ENCODE peak calls at places on chromosomes 2 and 18, in seven cellular contexts. One of them, this sample, is unnamed.

GRCh38 chr2:171530378-171530777 is 8.1 kb downstream of the CYBRD1 start:
- DNase-seq in K562: no peak
- DNase-seq in H1: no peak
- DNase-seq in HepG2: no peak
- DNase-seq in SK-N-SH: no peak
- DNase-seq in HCT116: no peak
- DNase-seq in GM12878: no peak
- DNase-seq in this sample: no peak

GRCh38 chr2:157497603-157498314 is 53.9 kb upstream of the CYTIP start:
- DNase-seq in K562: peak
- DNase-seq in H1: no peak
- DNase-seq in HepG2: peak
- DNase-seq in SK-N-SH: peak
- DNase-seq in HCT116: peak
- DNase-seq in GM12878: no peak
- DNase-seq in this sample: peak

GRCh38 chr2:207504513-207505171 is 25.1 kb upstream of the CREB1 start:
- DNase-seq in K562: no peak
- DNase-seq in H1: no peak
- DNase-seq in HepG2: no peak
- DNase-seq in SK-N-SH: no peak
- DNase-seq in HCT116: no peak
- DNase-seq in GM12878: no peak
- DNase-seq in this sample: no peak

GRCh38 chr2:45802739-45803138 is 151.3 kb downstream of the PRKCE start:
- DNase-seq in K562: no peak
- DNase-seq in H1: no peak
- DNase-seq in HepG2: no peak
- DNase-seq in SK-N-SH: no peak
- DNase-seq in HCT116: no peak
- DNase-seq in GM12878: no peak
- DNase-seq in this sample: no peak

GRCh38 chr2:136015688-136016087 is 30.3 kb upstream of the DARS1 start:
- DNase-seq in K562: no peak
- DNase-seq in H1: no peak
- DNase-seq in HepG2: no peak
- DNase-seq in SK-N-SH: peak
- DNase-seq in HCT116: no peak
- DNase-seq in GM12878: no peak
- DNase-seq in this sample: no peak

GRCh38 chr2:184875212-184875611 is 276.9 kb downstream of the ZNF804A start:
- DNase-seq in K562: no peak
- DNase-seq in H1: peak
- DNase-seq in HepG2: no peak
- DNase-seq in SK-N-SH: no peak
- DNase-seq in HCT116: no peak
- DNase-seq in GM12878: no peak
- DNase-seq in this sample: peak

GRCh38 chr2:24588294-24588693 is 97.2 kb downstream of the NCOA1 start:
- DNase-seq in K562: no peak
- DNase-seq in H1: no peak
- DNase-seq in HepG2: no peak
- DNase-seq in SK-N-SH: no peak
- DNase-seq in HCT116: no peak
- DNase-seq in GM12878: no peak
- DNase-seq in this sample: no peak

GRCh38 chr18:63179422-63179821 is 140.1 kb downstream of the BCL2 start:
- DNase-seq in K562: no peak
- DNase-seq in H1: no peak
- DNase-seq in HepG2: no peak
- DNase-seq in SK-N-SH: no peak
- DNase-seq in HCT116: no peak
- DNase-seq in GM12878: no peak
- DNase-seq in this sample: no peak

GRCh38 chr2:85503611-85504433 is 35.1 kb upstream of the MAT2A start:
- DNase-seq in K562: no peak
- DNase-seq in H1: no peak
- DNase-seq in HepG2: no peak
- DNase-seq in SK-N-SH: no peak
- DNase-seq in HCT116: no peak
- DNase-seq in GM12878: no peak
- DNase-seq in this sample: no peak

GRCh38 chr18:79371536-79372210 is 24.1 kb upstream of the NFATC1 start:
- DNase-seq in K562: no peak
- DNase-seq in H1: no peak
- DNase-seq in HepG2: no peak
- DNase-seq in SK-N-SH: no peak
- DNase-seq in HCT116: no peak
- DNase-seq in GM12878: no peak
- DNase-seq in this sample: no peak

GRCh38 chr18:30970201-30970816 is 72.2 kb downstream of the DSC3 start:
- DNase-seq in K562: no peak
- DNase-seq in H1: no peak
- DNase-seq in HepG2: peak
- DNase-seq in SK-N-SH: no peak
- DNase-seq in HCT116: peak
- DNase-seq in GM12878: no peak
- DNase-seq in this sample: no peak

GRCh38 chr2:20618886-20619521 is 31.9 kb downstream of the HS1BP3 start:
- DNase-seq in K562: no peak
- DNase-seq in H1: no peak
- DNase-seq in HepG2: no peak
- DNase-seq in SK-N-SH: no peak
- DNase-seq in HCT116: no peak
- DNase-seq in GM12878: no peak
- DNase-seq in this sample: no peak

GRCh38 chr2:113212245-113213060 is 38.7 kb downstream of the PSD4 start:
- DNase-seq in K562: no peak
- DNase-seq in H1: no peak
- DNase-seq in HepG2: peak
- DNase-seq in SK-N-SH: peak
- DNase-seq in HCT116: no peak
- DNase-seq in GM12878: no peak
- DNase-seq in this sample: no peak

GRCh38 chr2:15031745-15032240 is 399.3 kb downstream of the LRATD1 start:
- DNase-seq in K562: no peak
- DNase-seq in H1: no peak
- DNase-seq in HepG2: no peak
- DNase-seq in SK-N-SH: no peak
- DNase-seq in HCT116: no peak
- DNase-seq in GM12878: peak
- DNase-seq in this sample: peak

GRCh38 chr2:238908960-238909951 is 61.4 kb downstream of the TWIST2 start:
- DNase-seq in K562: no peak
- DNase-seq in H1: no peak
- DNase-seq in HepG2: no peak
- DNase-seq in SK-N-SH: no peak
- DNase-seq in HCT116: no peak
- DNase-seq in GM12878: no peak
- DNase-seq in this sample: no peak

GRCh38 chr2:69797836-69798465 is 31.5 kb upstream of the GMCL1 start:
- DNase-seq in K562: no peak
- DNase-seq in H1: no peak
- DNase-seq in HepG2: no peak
- DNase-seq in SK-N-SH: no peak
- DNase-seq in HCT116: no peak
- DNase-seq in GM12878: no peak
- DNase-seq in this sample: no peak

DNA sequence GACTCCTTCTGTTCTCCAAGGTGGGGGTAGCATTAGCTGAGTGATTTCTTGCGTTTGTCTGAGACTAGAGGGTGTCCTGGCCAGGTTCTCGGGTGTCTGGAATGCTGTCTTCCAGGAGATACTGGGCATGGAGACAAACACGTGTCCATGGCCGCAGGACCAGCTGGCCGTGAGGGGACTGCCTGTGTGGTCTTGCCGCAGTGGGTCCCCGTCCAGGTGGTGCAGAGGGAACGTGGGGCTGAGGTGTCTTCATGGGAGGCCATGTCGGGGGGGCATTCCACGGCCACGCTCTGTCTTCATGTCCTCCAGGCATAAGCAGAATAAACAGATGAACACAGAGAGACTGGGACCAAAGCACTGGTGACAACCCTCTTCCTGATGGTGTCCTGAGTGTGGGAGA is 66.6 kb downstream of the SMIM21 start:
- DNase-seq in K562: no peak
- DNase-seq in H1: no peak
- DNase-seq in HepG2: no peak
- DNase-seq in SK-N-SH: no peak
- DNase-seq in HCT116: no peak
- DNase-seq in GM12878: no peak
- DNase-seq in this sample: no peak
- TF ChIP-seq YY1 in K562: no peak
- TF ChIP-seq YY1 in H1: no peak
- TF ChIP-seq YY1 in HepG2: no peak
- TF ChIP-seq YY1 in SK-N-SH: no peak
- TF ChIP-seq YY1 in HCT116: no peak
- TF ChIP-seq YY1 in GM12878: no peak
- TF ChIP-seq YY1 in this sample: no peak

GRCh38 chr2:235949567-235950472 is 218.4 kb downstream of the GBX2 start:
- DNase-seq in K562: no peak
- DNase-seq in H1: no peak
- DNase-seq in HepG2: no peak
- DNase-seq in SK-N-SH: no peak
- DNase-seq in HCT116: no peak
- DNase-seq in GM12878: no peak
- DNase-seq in this sample: no peak
- H3K4me3 ChIP-seq in K562: no peak
- H3K4me3 ChIP-seq in H1: no peak
- H3K4me3 ChIP-seq in HepG2: no peak
- H3K4me3 ChIP-seq in SK-N-SH: no peak
- H3K4me3 ChIP-seq in HCT116: no peak
- H3K4me3 ChIP-seq in GM12878: no peak
- H3K4me3 ChIP-seq in this sample: no peak

GRCh38 chr2:202108345-202108744 is 35.3 kb downstream of the KIAA2012 start:
- DNase-seq in K562: no peak
- DNase-seq in H1: no peak
- DNase-seq in HepG2: no peak
- DNase-seq in SK-N-SH: no peak
- DNase-seq in HCT116: no peak
- DNase-seq in GM12878: no peak
- DNase-seq in this sample: no peak

GRCh38 chr2:202105025-202105424 is 32.0 kb downstream of the KIAA2012 start:
- DNase-seq in K562: no peak
- DNase-seq in H1: no peak
- DNase-seq in HepG2: no peak
- DNase-seq in SK-N-SH: no peak
- DNase-seq in HCT116: no peak
- DNase-seq in GM12878: no peak
- DNase-seq in this sample: no peak

GRCh38 chr2:202102425-202103005 is 29.5 kb downstream of the KIAA2012 start:
- DNase-seq in K562: no peak
- DNase-seq in H1: no peak
- DNase-seq in HepG2: no peak
- DNase-seq in SK-N-SH: peak
- DNase-seq in HCT116: no peak
- DNase-seq in GM12878: no peak
- DNase-seq in this sample: no peak

GRCh38 chr2:202101049-202101579 is 28.1 kb downstream of the KIAA2012 start:
- DNase-seq in K562: no peak
- DNase-seq in H1: no peak
- DNase-seq in HepG2: no peak
- DNase-seq in SK-N-SH: no peak
- DNase-seq in HCT116: no peak
- DNase-seq in GM12878: no peak
- DNase-seq in this sample: no peak

DNA sequence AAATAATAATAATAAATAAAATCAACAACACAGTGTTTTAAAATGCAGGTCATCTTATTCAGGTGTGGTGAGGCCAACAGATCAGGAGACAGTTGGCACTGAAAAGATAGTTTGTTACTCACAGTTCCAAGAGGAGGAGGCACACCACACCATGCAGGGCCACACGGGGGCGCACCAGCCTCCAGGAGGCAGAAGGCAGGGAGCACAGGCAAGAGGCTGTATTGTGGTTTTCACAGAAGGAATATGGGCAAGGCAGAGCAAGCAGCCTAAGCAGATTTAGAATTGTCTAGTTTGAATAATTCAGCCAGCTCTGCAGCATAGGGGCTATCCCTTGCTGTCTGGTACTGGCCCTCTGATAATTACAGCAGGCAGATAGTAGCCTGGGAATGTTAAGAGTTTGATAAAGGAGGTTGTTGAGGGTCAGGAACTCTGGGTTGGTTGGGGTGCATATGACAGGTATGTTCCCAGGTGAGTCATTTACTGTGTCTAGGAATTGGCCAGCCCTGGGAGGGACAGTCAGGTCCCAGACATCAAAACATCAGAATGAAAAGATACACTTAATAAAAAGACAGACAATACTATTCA is 31.3 kb downstream of the KIAA2012 start:
- DNase-seq in K562: peak
- DNase-seq in H1: peak
- DNase-seq in HepG2: peak
- DNase-seq in SK-N-SH: peak
- DNase-seq in HCT116: peak
- DNase-seq in GM12878: peak
- DNase-seq in this sample: no peak
- TF ChIP-seq YY1 in K562: no peak
- TF ChIP-seq YY1 in H1: no peak
- TF ChIP-seq YY1 in HepG2: no peak
- TF ChIP-seq YY1 in SK-N-SH: no peak
- TF ChIP-seq YY1 in HCT116: peak
- TF ChIP-seq YY1 in GM12878: peak
- TF ChIP-seq YY1 in this sample: no peak

GRCh38 chr2:200425026-200425821 is 84.6 kb downstream of the KCTD18 start:
- DNase-seq in K562: no peak
- DNase-seq in H1: no peak
- DNase-seq in HepG2: no peak
- DNase-seq in SK-N-SH: no peak
- DNase-seq in HCT116: no peak
- DNase-seq in GM12878: no peak
- DNase-seq in this sample: no peak

GRCh38 chr2:200422532-200423262 is 87.2 kb downstream of the KCTD18 start:
- DNase-seq in K562: no peak
- DNase-seq in H1: no peak
- DNase-seq in HepG2: no peak
- DNase-seq in SK-N-SH: no peak
- DNase-seq in HCT116: no peak
- DNase-seq in GM12878: no peak
- DNase-seq in this sample: no peak

GRCh38 chr2:200422071-200422470 is 87.8 kb downstream of the KCTD18 start:
- DNase-seq in K562: no peak
- DNase-seq in H1: no peak
- DNase-seq in HepG2: no peak
- DNase-seq in SK-N-SH: no peak
- DNase-seq in HCT116: no peak
- DNase-seq in GM12878: no peak
- DNase-seq in this sample: no peak

GRCh38 chr2:200421270-200421669 is 88.6 kb downstream of the KCTD18 start:
- DNase-seq in K562: no peak
- DNase-seq in H1: no peak
- DNase-seq in HepG2: no peak
- DNase-seq in SK-N-SH: no peak
- DNase-seq in HCT116: no peak
- DNase-seq in GM12878: no peak
- DNase-seq in this sample: no peak

DNA sequence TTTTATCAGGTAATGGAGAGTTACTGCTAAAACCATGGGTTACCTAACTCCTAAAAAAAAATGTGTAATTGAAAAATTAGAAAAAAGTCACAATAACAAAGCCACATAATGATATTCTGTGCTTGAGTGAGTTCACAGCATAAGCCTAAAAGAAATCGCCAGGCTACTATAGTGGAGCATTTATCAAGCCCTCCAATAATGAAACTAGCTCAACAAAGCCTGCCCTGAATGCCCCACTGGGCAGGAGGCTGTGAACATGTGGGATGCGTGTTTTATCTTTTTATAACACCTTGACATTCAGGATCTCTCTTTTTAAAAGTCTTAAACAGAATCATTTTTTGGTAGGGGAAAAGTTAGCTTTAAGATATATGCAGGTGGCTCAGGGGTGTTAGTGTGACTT is 86.3 kb downstream of the KCTD18 start:
- DNase-seq in K562: no peak
- DNase-seq in H1: no peak
- DNase-seq in HepG2: no peak
- DNase-seq in SK-N-SH: no peak
- DNase-seq in HCT116: no peak
- DNase-seq in GM12878: no peak
- DNase-seq in this sample: no peak
- H3K4me3 ChIP-seq in K562: no peak
- H3K4me3 ChIP-seq in H1: no peak
- H3K4me3 ChIP-seq in HepG2: no peak
- H3K4me3 ChIP-seq in SK-N-SH: no peak
- H3K4me3 ChIP-seq in HCT116: no peak
- H3K4me3 ChIP-seq in GM12878: no peak
- H3K4me3 ChIP-seq in this sample: no peak